ENCODE peak calls at places on chromosomes 4 and X, in eight cellular contexts. X is neural progenitor cell, M is cardiac muscle cell, P is lower lobe of right lung, N is stomach, L is GM23338, Y is HCT116, R is neuronal stem cell. D is an unnamed sample.

GRCh38 chr4:1012031-1012739 is 759 bp downstream of the FGFRL1 start:
- DNase-seq in X (peak; percentile 77), M (peak; percentile 36), P (peak; percentile 67), N (peak; percentile 78), L (peak; percentile 47), Y (no peak), R (no peak), D (peak; percentile 19)

GRCh38 chr4:10102981-10103330 is 13.6 kb downstream of the WDR1 start:
- DNase-seq in X (peak; percentile 70), M (no peak), P (no peak), N (no peak), L (no peak), Y (no peak), R (no peak), D (no peak)

GRCh38 chr4:2350982-2351381 is 67.5 kb downstream of the ZFYVE28 start:
- DNase-seq in X (no peak), M (no peak), P (peak; percentile 12), N (no peak), L (no peak), Y (no peak), R (no peak), D (no peak)

GRCh38 chrX:126658447-126658846 is 105.8 kb upstream of the DCAF12L1 start:
- DNase-seq in X (no peak), M (no peak), P (no peak), N (no peak), L (no peak), Y (no peak), R (no peak), D (no peak)

GRCh38 chr4:2820216-2820982 is 23.2 kb upstream of the ADD1 start:
- DNase-seq in X (no peak), M (no peak), P (peak; percentile 47), N (no peak), L (no peak), Y (no peak), R (no peak), D (no peak)

GRCh38 chr4:68466185-68466584 is 18.9 kb downstream of the TMPRSS11E start:
- DNase-seq in X (no peak), M (peak; percentile 7), P (no peak), N (no peak), L (no peak), Y (peak; percentile 18), R (no peak), D (no peak)

GRCh38 chr4:3046149-3046548 is 28.2 kb downstream of the HTT-AS start:
- DNase-seq in X (no peak), M (no peak), P (no peak), N (no peak), L (no peak), Y (no peak), R (no peak), D (no peak)

GRCh38 chr4:52711834-52712171 is 39.4 kb downstream of the ERVMER34-1 start:
- DNase-seq in X (no peak), M (no peak), P (no peak), N (no peak), L (no peak), Y (no peak), R (no peak), D (no peak)

GRCh38 chrX:153648358-153649177 is 1.6 kb downstream of the DUSP9 start:
- DNase-seq in X (no peak), M (no peak), P (peak; percentile 8), N (no peak), L (no peak), Y (no peak), R (no peak), D (no peak)

GRCh38 chrX:38126179-38126578 is 94.5 kb downstream of the SRPX start:
- DNase-seq in X (no peak), M (no peak), P (no peak), N (no peak), L (no peak), Y (no peak), R (no peak), D (no peak)

GRCh38 chr4:173243917-173244658 is 75.5 kb downstream of the GALNT7 start:
- DNase-seq in X (no peak), M (no peak), P (no peak), N (no peak), L (no peak), Y (no peak), R (no peak), D (no peak)

GRCh38 chr4:173246719-173247118 is 78.1 kb downstream of the GALNT7 start:
- DNase-seq in X (no peak), M (no peak), P (no peak), N (no peak), L (no peak), Y (no peak), R (no peak), D (no peak)

GRCh38 chr4:173242466-173243250 is 74.0 kb downstream of the GALNT7 start:
- DNase-seq in X (peak; percentile 61), M (no peak), P (no peak), N (no peak), L (no peak), Y (no peak), R (no peak), D (no peak)

GRCh38 chr4:173240696-173241095 is 72.1 kb downstream of the GALNT7 start:
- DNase-seq in X (no peak), M (no peak), P (no peak), N (no peak), L (peak; percentile 69), Y (no peak), R (no peak), D (no peak)

DNA sequence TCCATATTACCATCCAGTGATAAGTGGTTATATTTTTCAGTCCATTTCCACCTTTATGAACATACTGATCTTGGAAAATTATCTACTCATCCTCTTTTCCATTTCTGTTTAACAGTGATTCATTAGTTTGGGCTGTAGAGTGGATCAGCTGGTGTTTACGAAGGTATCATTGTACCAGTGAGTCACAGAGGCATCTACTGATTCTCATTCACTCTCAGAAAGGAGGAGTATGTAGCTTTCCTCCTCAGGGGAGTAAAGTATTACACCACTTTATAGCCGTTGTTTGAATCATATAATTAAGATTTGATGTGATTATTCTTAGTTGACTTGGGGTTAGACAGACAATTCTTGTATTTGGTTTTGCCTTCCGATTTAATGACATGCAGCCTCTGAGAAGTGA is 74.7 kb downstream of the GALNT7 start:
- DNase-seq in X (no peak), M (peak; percentile 36), P (no peak), N (no peak), L (no peak), Y (no peak), R (no peak), D (no peak)
- H3K27ac ChIP-seq in X (no peak overlapping the region), M (no peak overlapping the region), P (no peak overlapping the region), N (no peak overlapping the region), L (no peak overlapping the region), Y (no peak overlapping the region), R (no peak overlapping the region), D (no peak overlapping the region)

DNA sequence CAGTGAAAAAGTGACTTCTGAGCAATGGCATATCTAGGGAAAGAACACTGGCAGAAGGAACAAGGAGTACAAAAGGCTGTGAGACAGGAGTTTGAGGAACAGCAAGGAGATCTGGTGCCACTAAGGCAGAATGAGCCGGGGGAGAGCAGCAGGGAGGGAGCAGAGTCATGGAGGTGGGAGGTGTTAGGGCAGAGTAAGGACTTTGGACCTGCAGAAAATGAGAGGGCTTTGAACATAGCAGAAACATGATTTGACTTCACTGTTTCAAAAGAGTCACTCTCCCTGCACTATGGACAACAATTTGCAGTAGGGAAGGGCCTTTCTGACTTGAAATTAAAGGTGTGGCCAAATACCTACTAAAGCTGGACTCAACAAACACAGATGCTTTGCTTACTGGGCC is 356.2 kb downstream of the ADGRL3 start:
- DNase-seq in X (no peak), M (no peak), P (no peak), N (no peak), L (no peak), Y (no peak), R (no peak), D (no peak)
- H3K27ac ChIP-seq in X (peak overlapping the region; percentile 67), M (peak overlapping the region; percentile 85), P (no peak overlapping the region), N (no peak overlapping the region), L (no peak overlapping the region), Y (no peak overlapping the region), R (peak overlapping the region; percentile 30), D (no peak overlapping the region)

GRCh38 chrX:77962068-77962902 is 7.2 kb downstream of the PGAM4 start:
- DNase-seq in X (no peak), M (peak; percentile 24), P (no peak), N (no peak), L (no peak), Y (no peak), R (no peak), D (no peak)

GRCh38 chrX:77966361-77966760 is 3.1 kb downstream of the PGAM4 start:
- DNase-seq in X (no peak), M (no peak), P (no peak), N (no peak), L (no peak), Y (no peak), R (no peak), D (no peak)

GRCh38 chrX:77961063-77961462 is 8.4 kb downstream of the PGAM4 start:
- DNase-seq in X (no peak), M (no peak), P (no peak), N (no peak), L (no peak), Y (no peak), R (no peak), D (no peak)

GRCh38 chrX:77960567-77960966 is 8.9 kb downstream of the PGAM4 start:
- DNase-seq in X (no peak), M (no peak), P (no peak), N (no peak), L (no peak), Y (no peak), R (no peak), D (no peak)
- H3K27ac ChIP-seq in X (no peak overlapping the region), M (no peak overlapping the region), P (no peak overlapping the region), N (no peak overlapping the region), L (no peak overlapping the region), Y (no peak overlapping the region), R (no peak overlapping the region), D (no peak overlapping the region)

GRCh38 chr4:7610841-7611240 is 176.1 kb upstream of the PSAPL1 start:
- DNase-seq in X (no peak), M (no peak), P (no peak), N (no peak), L (no peak), Y (no peak), R (no peak), D (no peak)

GRCh38 chr4:7608043-7608442 is 173.3 kb upstream of the PSAPL1 start:
- DNase-seq in X (no peak), M (no peak), P (no peak), N (no peak), L (no peak), Y (no peak), R (no peak), D (no peak)

GRCh38 chr4:7612311-7612710 is 177.6 kb upstream of the PSAPL1 start:
- DNase-seq in X (no peak), M (no peak), P (no peak), N (no peak), L (no peak), Y (no peak), R (no peak), D (no peak)

GRCh38 chr4:7610062-7610670 is 175.4 kb upstream of the PSAPL1 start:
- DNase-seq in X (no peak), M (no peak), P (no peak), N (no peak), L (no peak), Y (no peak), R (no peak), D (no peak)

GRCh38 chr4:7607156-7607910 is 172.6 kb upstream of the PSAPL1 start:
- DNase-seq in X (no peak), M (peak; percentile 44), P (no peak), N (no peak), L (no peak), Y (no peak), R (no peak), D (no peak)
- H3K27ac ChIP-seq in X (no peak overlapping the region), M (no peak overlapping the region), P (no peak overlapping the region), N (no peak overlapping the region), L (no peak overlapping the region), Y (no peak overlapping the region), R (no peak overlapping the region), D (no peak overlapping the region)